ENCODE peak calls at places on chromosome 1, in nine cellular contexts. A is transverse colon; B is neural progenitor cell; J is cardiac muscle cell; U is esophagus muscularis mucosa; M is CD8-positive, alpha-beta T cell; P is pancreas; Y is HCT116; T is GM23338. L is an unnamed sample.

GRCh38 chr1:92488416-92488815 is 1.7 kb upstream of the GFI1 start:
- DNase-seq in A (no peak), B (no peak), J (no peak), U (no peak), M (no peak), P (no peak), Y (no peak), T (no peak), L (no peak)

GRCh38 chr1:38004284-38005101 is 821 bp downstream of the FHL3 start:
- DNase-seq in A (no peak), B (peak; percentile 34), J (peak; percentile 30), U (no peak), M (no peak), P (no peak), Y (no peak), T (no peak), L (no peak)

GRCh38 chr1:180170569-180170968 is 15.9 kb downstream of the QSOX1 start:
- DNase-seq in A (peak; percentile 54), B (no peak), J (no peak), U (no peak), M (no peak), P (no peak), Y (no peak), T (no peak), L (no peak)

GRCh38 chr1:212614398-212615091 is 6.0 kb downstream of the ATF3 start:
- DNase-seq in A (no peak), B (no peak), J (no peak), U (no peak), M (no peak), P (no peak), Y (no peak), T (no peak), L (no peak)

GRCh38 chr1:45739137-45739536 is 11.3 kb downstream of the IPP start:
- DNase-seq in A (no peak), B (no peak), J (no peak), U (no peak), M (no peak), P (no peak), Y (no peak), T (no peak), L (no peak)

GRCh38 chr1:183544598-183545297 is 45.5 kb downstream of the NCF2 start:
- DNase-seq in A (no peak), B (peak; percentile 4), J (no peak), U (no peak), M (no peak), P (no peak), Y (no peak), T (peak; percentile 28), L (peak; percentile 84)

GRCh38 chr1:154751690-154752089 is 118.4 kb downstream of the KCNN3 start:
- DNase-seq in A (no peak), B (no peak), J (peak; percentile 90), U (no peak), M (no peak), P (no peak), Y (no peak), T (no peak), L (no peak)

GRCh38 chr1:32895325-32896215 is 5.6 kb downstream of the TMEM54 start:
- DNase-seq in A (no peak), B (no peak), J (no peak), U (no peak), M (no peak), P (no peak), Y (no peak), T (no peak), L (peak; percentile 46)

GRCh38 chr1:63713627-63714481 is 60.0 kb upstream of the ROR1 start:
- DNase-seq in A (peak; percentile 39), B (peak; percentile 23), J (peak; percentile 87), U (no peak), M (no peak), P (no peak), Y (peak; percentile 57), T (no peak), L (no peak)

GRCh38 chr1:227794813-227795183 is 20.7 kb upstream of the PRSS38 start:
- DNase-seq in A (no peak), B (no peak), J (no peak), U (no peak), M (no peak), P (no peak), Y (no peak), T (peak; percentile 27), L (peak; percentile 65)
- H3K27ac ChIP-seq in A (no peak overlapping the region), B (no peak overlapping the region), J (no peak overlapping the region), U (no peak overlapping the region), M (no peak overlapping the region), P (no peak overlapping the region), Y (no peak overlapping the region), T (no peak overlapping the region), L (no peak overlapping the region)

DNA sequence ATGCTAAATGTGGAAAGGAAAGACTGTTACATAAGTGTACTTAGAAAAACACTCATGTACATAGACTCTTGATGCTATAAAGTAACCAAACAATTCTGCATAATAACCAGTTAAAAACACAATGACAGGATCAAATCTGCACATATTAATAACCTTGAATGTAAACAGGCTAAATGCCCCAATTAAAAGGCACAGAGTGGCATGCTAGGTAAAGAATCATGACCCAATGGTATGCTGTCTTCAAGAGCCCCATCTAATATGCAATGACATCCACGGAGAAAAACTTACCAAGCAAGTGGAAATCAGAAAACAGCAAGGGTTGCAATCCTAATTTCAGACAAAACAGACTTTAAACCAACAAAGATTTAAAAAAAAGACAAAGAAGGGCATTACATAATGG is 644.8 kb upstream of the PKN2 start:
- DNase-seq in A (no peak), B (no peak), J (no peak), U (no peak), M (no peak), P (no peak), Y (no peak), T (no peak), L (no peak)
- H3K4me1 ChIP-seq in A (no peaks in the 10 kb centered on the region), B (no peaks in the 10 kb centered on the region), J (no peaks in the 10 kb centered on the region), U (no peaks in the 10 kb centered on the region), M (no peaks in the 10 kb centered on the region), P (no peaks in the 10 kb centered on the region), Y (no peaks in the 10 kb centered on the region), T (no peaks in the 10 kb centered on the region), L (no peaks in the 10 kb centered on the region)

DNA sequence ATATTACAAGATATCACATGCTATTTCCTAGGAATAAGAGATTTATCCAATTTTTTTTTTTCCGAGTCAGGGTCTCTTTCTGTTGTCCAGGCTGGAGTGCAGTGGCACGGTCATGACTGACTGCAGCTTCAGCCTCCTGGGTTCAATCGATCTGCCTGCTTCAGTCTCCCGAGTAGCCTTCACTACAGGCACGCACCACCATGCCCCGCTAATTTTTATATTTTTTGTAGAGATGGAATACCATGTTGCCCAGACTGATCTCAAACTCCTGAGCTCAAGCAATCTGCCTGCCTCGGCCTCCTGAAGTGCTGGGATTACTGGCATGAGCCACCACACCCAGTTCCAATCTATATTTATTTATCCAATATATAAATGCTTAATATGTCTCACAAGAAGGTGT is 18.0 kb upstream of the WDTC1 start:
- DNase-seq in A (no peak), B (no peak), J (no peak), U (no peak), M (no peak), P (no peak), Y (no peak), T (no peak), L (no peak)
- H3K27ac ChIP-seq in A (no peak overlapping the region), B (no peak overlapping the region), J (no peak overlapping the region), U (no peak overlapping the region), M (no peak overlapping the region), P (no peak overlapping the region), Y (no peak overlapping the region), T (no peak overlapping the region), L (no peak overlapping the region)

GRCh38 chr1:181396811-181397210 is 86.5 kb upstream of the CACNA1E start:
- DNase-seq in A (no peak), B (no peak), J (no peak), U (no peak), M (no peak), P (no peak), Y (no peak), T (no peak), L (no peak)

GRCh38 chr1:181394766-181395165 is 88.6 kb upstream of the CACNA1E start:
- DNase-seq in A (no peak), B (no peak), J (no peak), U (no peak), M (no peak), P (no peak), Y (no peak), T (no peak), L (no peak)

GRCh38 chr1:181398544-181398943 is 84.8 kb upstream of the CACNA1E start:
- DNase-seq in A (no peak), B (no peak), J (no peak), U (no peak), M (no peak), P (no peak), Y (no peak), T (no peak), L (no peak)

GRCh38 chr1:181397841-181398240 is 85.5 kb upstream of the CACNA1E start:
- DNase-seq in A (no peak), B (no peak), J (no peak), U (no peak), M (no peak), P (no peak), Y (no peak), T (no peak), L (no peak)

GRCh38 chr1:181396171-181396670 is 87.1 kb upstream of the CACNA1E start:
- DNase-seq in A (no peak), B (no peak), J (no peak), U (no peak), M (peak; percentile 34), P (no peak), Y (no peak), T (no peak), L (no peak)
- H3K4me1 ChIP-seq in A (no peaks in the 10 kb centered on the region), B (no peaks in the 10 kb centered on the region), J (peaks cover 8% of the 10 kb centered on the region), U (no peaks in the 10 kb centered on the region), M (peaks cover 88% of the 10 kb centered on the region), P (no peaks in the 10 kb centered on the region), Y (peaks cover 2% of the 10 kb centered on the region), T (no peaks in the 10 kb centered on the region), L (no peaks in the 10 kb centered on the region)

DNA sequence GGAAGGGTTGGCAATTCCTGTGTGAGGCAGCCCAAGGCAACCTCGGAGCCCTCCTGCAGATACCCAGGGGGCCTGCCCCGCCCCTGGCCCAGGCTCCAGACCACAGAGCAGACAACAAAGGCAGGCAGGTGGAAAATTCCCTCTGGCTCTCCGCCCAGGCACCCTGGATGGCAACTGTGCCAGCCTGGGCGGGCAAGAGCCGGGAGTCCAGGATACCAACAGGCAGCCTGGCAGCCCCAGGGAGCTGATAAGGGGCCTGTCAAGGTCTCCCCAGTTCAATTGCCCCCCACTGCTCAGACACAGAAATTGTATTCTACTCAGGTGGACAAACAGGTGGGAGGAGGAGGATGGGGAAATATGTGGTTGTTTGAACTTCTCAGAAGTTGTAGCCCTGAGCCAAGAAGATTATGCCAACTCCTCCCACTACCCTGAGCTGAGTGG is 15.4 kb upstream of the GPR37L1 start:
- DNase-seq in A (peak; percentile 79), B (no peak), J (no peak), U (no peak), M (no peak), P (peak; percentile 98), Y (no peak), T (no peak), L (peak; percentile 94)
- H3K27ac ChIP-seq in A (peak overlapping the region; percentile 92), B (no peak overlapping the region), J (peak overlapping the region; percentile 62), U (no peak overlapping the region), M (no peak overlapping the region), P (peak overlapping the region; percentile 99), Y (peak overlapping the region; percentile 86), T (no peak overlapping the region), L (peak overlapping the region; percentile 89)

L was measured in kidney.